ENCODE peak calls at places on chromosomes 2 and 18, in six cellular contexts. One of them, this sample, is unnamed.
A peak's percentile ranks its signal among the peaks of the same experiment; 100 is the strongest.

GRCh38 chr2:673615-674318 is 3.4 kb downstream of the TMEM18 start:
- DNase-seq in H1: no peak
- DNase-seq in GM12892: no peak
- DNase-seq in GM12878: no peak
- DNase-seq in HepG2: no peak
- DNase-seq in K562: no peak
- DNase-seq in this sample: no peak

GRCh38 chr2:240985881-240986786 is 12.3 kb upstream of the SNED1 start:
- DNase-seq in H1: no peak
- DNase-seq in GM12892: no peak
- DNase-seq in GM12878: no peak
- DNase-seq in HepG2: no peak
- DNase-seq in K562: no peak
- DNase-seq in this sample: no peak

GRCh38 chr2:29235411-29235810 is 120.2 kb downstream of the CLIP4 start:
- DNase-seq in H1: no peak
- DNase-seq in GM12892: no peak
- DNase-seq in GM12878: no peak
- DNase-seq in HepG2: no peak
- DNase-seq in K562: no peak
- DNase-seq in this sample: no peak

GRCh38 chr18:23356915-23357421 is 96.1 kb upstream of the RIOK3 start:
- DNase-seq in H1: no peak
- DNase-seq in GM12892: no peak
- DNase-seq in GM12878: no peak
- DNase-seq in HepG2: peak; percentile 83
- DNase-seq in K562: no peak
- DNase-seq in this sample: no peak

GRCh38 chr2:176001281-176001902 is 675 bp downstream of the LNPK start:
- DNase-seq in H1: no peak
- DNase-seq in GM12892: peak; percentile 11
- DNase-seq in GM12878: peak; percentile 27
- DNase-seq in HepG2: peak; percentile 73
- DNase-seq in K562: peak; percentile 53
- DNase-seq in this sample: no peak

GRCh38 chr2:11454824-11455223 is 11.1 kb downstream of the E2F6 start:
- DNase-seq in H1: no peak
- DNase-seq in GM12892: no peak
- DNase-seq in GM12878: no peak
- DNase-seq in HepG2: no peak
- DNase-seq in K562: no peak
- DNase-seq in this sample: no peak

GRCh38 chr2:20482711-20483110 is 35.8 kb downstream of the RHOB start:
- DNase-seq in H1: no peak
- DNase-seq in GM12892: no peak
- DNase-seq in GM12878: no peak
- DNase-seq in HepG2: no peak
- DNase-seq in K562: no peak
- DNase-seq in this sample: no peak

GRCh38 chr2:187917535-187917934 is 363.3 kb upstream of the TFPI start:
- DNase-seq in H1: no peak
- DNase-seq in GM12892: no peak
- DNase-seq in GM12878: no peak
- DNase-seq in HepG2: no peak
- DNase-seq in K562: no peak
- DNase-seq in this sample: no peak

GRCh38 chr2:178530625-178531142 is 50.4 kb downstream of the PLEKHA3 start:
- DNase-seq in H1: no peak
- DNase-seq in GM12892: peak; percentile 10
- DNase-seq in GM12878: peak; percentile 96
- DNase-seq in HepG2: no peak
- DNase-seq in K562: no peak
- DNase-seq in this sample: no peak

GRCh38 chr2:112621792-112622527 is 23.8 kb upstream of the SLC20A1 start:
- DNase-seq in H1: no peak
- DNase-seq in GM12892: no peak
- DNase-seq in GM12878: no peak
- DNase-seq in HepG2: no peak
- DNase-seq in K562: no peak
- DNase-seq in this sample: no peak

GRCh38 chr2:36376319-36376765 is 20.8 kb downstream of the CRIM1 start:
- DNase-seq in H1: no peak
- DNase-seq in GM12892: no peak
- DNase-seq in GM12878: no peak
- DNase-seq in HepG2: peak; percentile 93
- DNase-seq in K562: peak; percentile 10
- DNase-seq in this sample: no peak

GRCh38 chr2:226911932-226912331 is 76.1 kb downstream of the RHBDD1 start:
- DNase-seq in H1: no peak
- DNase-seq in GM12892: no peak
- DNase-seq in GM12878: no peak
- DNase-seq in HepG2: no peak
- DNase-seq in K562: no peak
- DNase-seq in this sample: no peak

GRCh38 chr2:159053186-159054031 is 85.0 kb downstream of the TANC1 start:
- DNase-seq in H1: no peak
- DNase-seq in GM12892: no peak
- DNase-seq in GM12878: no peak
- DNase-seq in HepG2: no peak
- DNase-seq in K562: no peak
- DNase-seq in this sample: no peak

GRCh38 chr2:42792583-42793313 is at the start of gene HAAO:
- DNase-seq in H1: no peak
- DNase-seq in GM12892: peak; percentile 57
- DNase-seq in GM12878: no peak
- DNase-seq in HepG2: peak; percentile 91
- DNase-seq in K562: no peak
- DNase-seq in this sample: peak; percentile 51

GRCh38 chr18:22098563-22098989 is 70.8 kb upstream of the GATA6 start:
- DNase-seq in H1: no peak
- DNase-seq in GM12892: no peak
- DNase-seq in GM12878: no peak
- DNase-seq in HepG2: no peak
- DNase-seq in K562: no peak
- DNase-seq in this sample: no peak

GRCh38 chr2:144453039-144453336 is 66.9 kb downstream of the ZEB2 start:
- DNase-seq in H1: no peak
- DNase-seq in GM12892: no peak
- DNase-seq in GM12878: no peak
- DNase-seq in HepG2: no peak
- DNase-seq in K562: no peak
- DNase-seq in this sample: no peak
- TF ChIP-seq POLR2AphosphoS5 in H1: no peak
- TF ChIP-seq POLR2AphosphoS5 in GM12892: no peak
- TF ChIP-seq POLR2AphosphoS5 in GM12878: no peak
- TF ChIP-seq POLR2AphosphoS5 in HepG2: no peak
- TF ChIP-seq POLR2AphosphoS5 in K562: no peak
- TF ChIP-seq POLR2AphosphoS5 in this sample: no peak

DNA sequence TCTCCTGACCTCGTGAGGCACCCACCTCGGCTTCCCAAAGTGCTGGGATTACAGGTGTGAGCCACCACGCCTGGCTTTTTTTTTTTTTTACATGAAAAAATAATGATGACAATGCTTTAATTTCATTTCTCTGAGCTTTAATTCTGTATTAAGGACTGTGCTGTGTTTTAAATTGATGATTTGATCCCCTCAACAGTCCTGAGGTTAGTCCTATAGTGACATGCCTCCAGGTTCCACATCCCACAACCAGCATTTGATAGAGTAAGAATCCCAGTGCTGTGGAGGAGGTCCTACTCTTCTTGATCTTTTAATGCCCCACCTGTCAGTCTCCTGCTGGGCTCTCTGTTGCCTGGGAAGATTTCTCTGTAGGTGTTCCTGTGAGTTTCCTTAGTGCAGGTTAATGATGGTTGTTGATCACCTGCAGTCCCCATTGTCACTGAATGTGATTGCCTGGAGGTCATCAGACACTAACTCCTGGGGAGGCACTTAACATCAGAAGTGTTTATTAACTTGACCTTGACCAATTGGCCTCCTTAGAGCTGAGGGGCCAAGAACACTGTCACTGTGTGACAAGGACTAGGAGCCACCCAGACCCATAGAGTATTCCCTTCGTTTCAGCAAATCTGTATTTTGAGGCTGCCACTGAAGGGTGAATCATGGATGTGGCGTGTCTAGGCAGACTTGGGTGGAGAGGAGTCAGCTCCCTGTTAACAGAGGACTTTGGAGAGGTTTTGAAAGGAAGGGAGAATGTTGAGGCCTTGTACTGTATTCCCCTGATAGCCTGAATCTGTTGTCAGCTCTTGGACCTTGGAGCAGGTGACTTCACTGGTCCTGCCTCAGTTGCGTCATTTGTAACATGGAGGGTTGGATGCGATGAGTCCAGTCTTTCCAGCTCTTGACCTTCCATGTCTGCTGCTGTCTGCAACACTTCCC is 11.5 kb downstream of the ASAP2 start:
- DNase-seq in H1: no peak
- DNase-seq in GM12892: no peak
- DNase-seq in GM12878: no peak
- DNase-seq in HepG2: no peak
- DNase-seq in K562: no peak
- DNase-seq in this sample: no peak
- TF ChIP-seq TAF1 in H1: no peak
- TF ChIP-seq TAF1 in GM12892: no peak
- TF ChIP-seq TAF1 in GM12878: no peak
- TF ChIP-seq TAF1 in HepG2: no peak
- TF ChIP-seq TAF1 in K562: no peak
- TF ChIP-seq TAF1 in this sample: no peak

GRCh38 chr2:31384771-31385276 is 29.7 kb downstream of the XDH start:
- DNase-seq in H1: no peak
- DNase-seq in GM12892: no peak
- DNase-seq in GM12878: no peak
- DNase-seq in HepG2: no peak
- DNase-seq in K562: no peak
- DNase-seq in this sample: no peak

GRCh38 chr2:31382452-31383120 is 32.0 kb downstream of the XDH start:
- DNase-seq in H1: no peak
- DNase-seq in GM12892: no peak
- DNase-seq in GM12878: no peak
- DNase-seq in HepG2: no peak
- DNase-seq in K562: no peak
- DNase-seq in this sample: no peak

GRCh38 chr2:31383471-31384153 is 30.9 kb downstream of the XDH start:
- DNase-seq in H1: no peak
- DNase-seq in GM12892: no peak
- DNase-seq in GM12878: no peak
- DNase-seq in HepG2: no peak
- DNase-seq in K562: no peak
- DNase-seq in this sample: no peak

GRCh38 chr2:31386172-31386571 is 28.4 kb downstream of the XDH start:
- DNase-seq in H1: no peak
- DNase-seq in GM12892: no peak
- DNase-seq in GM12878: no peak
- DNase-seq in HepG2: no peak
- DNase-seq in K562: no peak
- DNase-seq in this sample: no peak

DNA sequence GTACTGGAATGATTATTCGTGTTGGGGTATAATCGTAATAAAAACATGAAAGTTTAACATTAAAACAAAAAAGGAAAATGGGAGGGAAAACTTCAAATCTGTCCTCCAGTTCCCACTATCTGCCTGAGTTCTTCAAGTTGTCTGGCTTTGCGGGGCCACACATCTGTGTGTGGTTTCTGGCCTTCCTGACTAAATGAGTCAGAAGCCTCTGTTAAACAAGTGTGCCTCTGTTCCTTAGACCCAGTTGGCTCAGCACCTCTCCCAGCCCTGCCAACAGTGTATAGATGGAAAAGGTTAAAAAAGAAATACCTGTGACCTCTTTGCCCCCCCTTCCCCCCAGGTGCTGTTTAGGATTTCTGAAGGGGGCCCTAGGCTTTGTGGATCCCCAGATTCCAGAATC is 30.2 kb downstream of the XDH start:
- DNase-seq in H1: no peak
- DNase-seq in GM12892: no peak
- DNase-seq in GM12878: no peak
- DNase-seq in HepG2: no peak
- DNase-seq in K562: no peak
- DNase-seq in this sample: no peak
- TF ChIP-seq POLR2A in H1: no peak
- TF ChIP-seq POLR2A in GM12892: no peak
- TF ChIP-seq POLR2A in GM12878: no peak
- TF ChIP-seq POLR2A in HepG2: no peak
- TF ChIP-seq POLR2A in K562: no peak
- TF ChIP-seq POLR2A in this sample: no peak

GRCh38 chr2:150167711-150168110 is 319.8 kb downstream of the RND3 start:
- DNase-seq in H1: no peak
- DNase-seq in GM12892: peak; percentile 4
- DNase-seq in GM12878: peak; percentile 30
- DNase-seq in HepG2: no peak
- DNase-seq in K562: peak; percentile 50
- DNase-seq in this sample: peak; percentile 2

GRCh38 chr2:150168596-150168995 is 318.9 kb downstream of the RND3 start:
- DNase-seq in H1: no peak
- DNase-seq in GM12892: no peak
- DNase-seq in GM12878: no peak
- DNase-seq in HepG2: no peak
- DNase-seq in K562: no peak
- DNase-seq in this sample: no peak

GRCh38 chr2:150165479-150165878 is 322.0 kb downstream of the RND3 start:
- DNase-seq in H1: no peak
- DNase-seq in GM12892: no peak
- DNase-seq in GM12878: no peak
- DNase-seq in HepG2: no peak
- DNase-seq in K562: no peak
- DNase-seq in this sample: no peak

GRCh38 chr2:150169230-150169629 is 318.2 kb downstream of the RND3 start:
- DNase-seq in H1: no peak
- DNase-seq in GM12892: no peak
- DNase-seq in GM12878: no peak
- DNase-seq in HepG2: no peak
- DNase-seq in K562: no peak
- DNase-seq in this sample: no peak

DNA sequence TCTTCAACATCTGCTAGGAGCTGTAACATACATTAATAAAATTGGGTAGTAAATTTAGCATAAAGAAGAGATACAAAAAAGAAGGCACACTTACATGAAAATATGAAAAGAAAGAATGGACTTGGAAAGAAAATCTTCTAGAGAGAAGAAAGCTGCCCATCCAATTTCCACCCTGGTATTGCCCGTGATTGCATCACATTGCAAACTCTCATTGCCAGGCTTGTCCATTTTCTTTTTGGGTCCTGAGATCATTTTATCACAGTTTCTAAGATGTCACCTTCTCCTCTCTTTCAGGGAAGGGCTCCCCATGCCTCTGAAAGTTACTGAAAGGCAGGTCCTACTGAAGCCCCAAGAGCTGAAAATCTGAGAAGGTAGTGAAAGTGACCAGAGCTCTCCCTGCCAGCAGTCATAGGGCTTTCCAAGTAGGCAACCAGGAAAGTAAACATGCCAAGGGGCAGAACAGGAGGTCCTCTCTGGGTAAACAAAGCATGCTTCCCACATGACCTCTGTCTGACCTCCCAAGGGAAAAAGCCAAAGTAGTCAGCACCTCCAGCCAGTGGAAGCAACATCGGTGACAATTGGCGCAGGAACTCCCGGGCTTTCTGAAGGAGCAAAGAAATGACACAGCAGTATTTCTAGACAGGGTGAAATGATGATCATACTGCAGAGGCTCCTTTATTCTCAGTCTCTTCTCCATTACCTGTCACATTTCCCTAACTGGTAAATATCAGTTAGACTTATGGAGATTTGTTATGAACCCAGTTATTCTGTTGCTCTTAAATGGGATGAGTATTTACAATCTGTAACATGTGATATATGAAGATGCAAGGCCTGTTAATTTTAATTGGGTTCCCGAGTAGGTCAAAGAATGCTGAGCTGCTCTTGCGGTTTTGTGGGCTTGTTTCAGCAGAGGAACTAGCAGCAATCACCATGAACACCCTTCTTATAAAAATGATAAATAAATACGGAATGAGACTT is 321.2 kb downstream of the RND3 start:
- DNase-seq in H1: no peak
- DNase-seq in GM12892: no peak
- DNase-seq in GM12878: no peak
- DNase-seq in HepG2: peak; percentile 12
- DNase-seq in K562: peak; percentile 38
- DNase-seq in this sample: no peak
- TF ChIP-seq POLR2AphosphoS5 in H1: no peak
- TF ChIP-seq POLR2AphosphoS5 in GM12892: no peak
- TF ChIP-seq POLR2AphosphoS5 in GM12878: no peak
- TF ChIP-seq POLR2AphosphoS5 in HepG2: no peak
- TF ChIP-seq POLR2AphosphoS5 in K562: no peak
- TF ChIP-seq POLR2AphosphoS5 in this sample: no peak